ENCODE peak calls at places on chromosome 12, in five cellular contexts. One of them, this sample, is unnamed.

GRCh38 chr12:59084758-59085383 is 164.6 kb upstream of the LRIG3 start:
- DNase-seq in H1: peak; percentile 46
- DNase-seq in glomerular endothelial cell: no peak
- DNase-seq in sigmoid colon: no peak
- DNase-seq in heart left ventricle: no peak
- DNase-seq in this sample: peak; percentile 57

GRCh38 chr12:124232654-124232987 is 62.3 kb upstream of the RFLNA start:
- DNase-seq in heart left ventricle: no peak
- DNase-seq in H1: no peak
- DNase-seq in sigmoid colon: no peak
- DNase-seq in glomerular endothelial cell: no peak
- DNase-seq in this sample: no peak

GRCh38 chr12:13661005-13661887 is 320.2 kb downstream of the GRIN2B start:
- DNase-seq in heart left ventricle: peak; percentile 25
- DNase-seq in sigmoid colon: peak; percentile 67
- DNase-seq in glomerular endothelial cell: peak; percentile 5
- DNase-seq in H1: peak; percentile 63
- DNase-seq in this sample: peak; percentile 64

GRCh38 chr12:131226345-131227265 is 272.9 kb downstream of the ADGRD1 start:
- DNase-seq in glomerular endothelial cell: no peak
- DNase-seq in sigmoid colon: peak; percentile 52
- DNase-seq in H1: no peak
- DNase-seq in heart left ventricle: no peak
- DNase-seq in this sample: no peak

GRCh38 chr12:68958337-68958736 is 25.4 kb upstream of the CPM start:
- DNase-seq in glomerular endothelial cell: no peak
- DNase-seq in H1: no peak
- DNase-seq in sigmoid colon: no peak
- DNase-seq in heart left ventricle: no peak
- DNase-seq in this sample: no peak

GRCh38 chr12:116882742-116883141 is 1.5 kb upstream of the HRK start:
- DNase-seq in sigmoid colon: no peak
- DNase-seq in heart left ventricle: no peak
- DNase-seq in glomerular endothelial cell: no peak
- DNase-seq in H1: no peak
- DNase-seq in this sample: no peak

GRCh38 chr12:76303989-76304460 is 44.2 kb downstream of the BBS10 start:
- DNase-seq in heart left ventricle: no peak
- DNase-seq in glomerular endothelial cell: no peak
- DNase-seq in H1: no peak
- DNase-seq in sigmoid colon: no peak
- DNase-seq in this sample: no peak

GRCh38 chr12:100675432-100675831 is 101.9 kb downstream of the GAS2L3 start:
- DNase-seq in H1: no peak
- DNase-seq in glomerular endothelial cell: peak; percentile 61
- DNase-seq in sigmoid colon: no peak
- DNase-seq in heart left ventricle: peak; percentile 32
- DNase-seq in this sample: no peak

GRCh38 chr12:27975222-27976136 is 2.9 kb upstream of the PTHLH start:
- DNase-seq in sigmoid colon: peak; percentile 65
- DNase-seq in H1: peak; percentile 78
- DNase-seq in heart left ventricle: no peak
- DNase-seq in glomerular endothelial cell: no peak
- DNase-seq in this sample: peak; percentile 57

GRCh38 chr12:6310771-6311610 is 509 bp downstream of the PLEKHG6 start:
- DNase-seq in H1: peak; percentile 89
- DNase-seq in glomerular endothelial cell: no peak
- DNase-seq in heart left ventricle: no peak
- DNase-seq in sigmoid colon: peak; percentile 56
- DNase-seq in this sample: no peak

GRCh38 chr12:93098077-93098476 is 169.0 kb upstream of the EEA1 start:
- DNase-seq in sigmoid colon: no peak
- DNase-seq in H1: peak; percentile 67
- DNase-seq in heart left ventricle: peak; percentile 50
- DNase-seq in glomerular endothelial cell: no peak
- DNase-seq in this sample: peak; percentile 83

GRCh38 chr12:31363416-31363809 is 37.5 kb upstream of the SINHCAF start:
- DNase-seq in H1: no peak
- DNase-seq in heart left ventricle: no peak
- DNase-seq in glomerular endothelial cell: no peak
- DNase-seq in sigmoid colon: no peak
- DNase-seq in this sample: no peak

GRCh38 chr12:55722948-55723347 is 2.8 kb downstream of the RDH5 start:
- DNase-seq in H1: no peak
- DNase-seq in heart left ventricle: no peak
- DNase-seq in sigmoid colon: peak; percentile 66
- DNase-seq in glomerular endothelial cell: no peak
- DNase-seq in this sample: no peak

GRCh38 chr12:8036366-8036765 is 3.9 kb downstream of the FOXJ2 start:
- DNase-seq in sigmoid colon: no peak
- DNase-seq in heart left ventricle: no peak
- DNase-seq in H1: no peak
- DNase-seq in glomerular endothelial cell: no peak
- DNase-seq in this sample: no peak

GRCh38 chr12:27015730-27016076 is 1.5 kb upstream of the TM7SF3 start:
- DNase-seq in heart left ventricle: no peak
- DNase-seq in glomerular endothelial cell: no peak
- DNase-seq in H1: no peak
- DNase-seq in sigmoid colon: no peak
- DNase-seq in this sample: no peak

GRCh38 chr12:499837-500458 is 40.2 kb downstream of the B4GALNT3 start:
- DNase-seq in heart left ventricle: no peak
- DNase-seq in sigmoid colon: no peak
- DNase-seq in glomerular endothelial cell: no peak
- DNase-seq in H1: no peak
- DNase-seq in this sample: no peak

GRCh38 chr12:26740348-26740747 is 92.6 kb downstream of the ITPR2 start:
- DNase-seq in sigmoid colon: no peak
- DNase-seq in glomerular endothelial cell: no peak
- DNase-seq in heart left ventricle: no peak
- DNase-seq in H1: no peak
- DNase-seq in this sample: no peak

GRCh38 chr12:111444706-111445310 is 39.1 kb downstream of the SH2B3 start:
- DNase-seq in heart left ventricle: peak; percentile 74
- DNase-seq in H1: peak; percentile 48
- DNase-seq in glomerular endothelial cell: no peak
- DNase-seq in sigmoid colon: peak; percentile 87
- DNase-seq in this sample: peak; percentile 73

GRCh38 chr12:27657296-27657695 is 39.0 kb upstream of the REP15 start:
- DNase-seq in glomerular endothelial cell: no peak
- DNase-seq in H1: no peak
- DNase-seq in heart left ventricle: no peak
- DNase-seq in sigmoid colon: no peak
- DNase-seq in this sample: no peak

GRCh38 chr12:89247962-89248361 is 104.3 kb downstream of the DUSP6 start:
- DNase-seq in sigmoid colon: no peak
- DNase-seq in heart left ventricle: no peak
- DNase-seq in H1: no peak
- DNase-seq in glomerular endothelial cell: no peak
- DNase-seq in this sample: no peak

GRCh38 chr12:31887109-31887811 is 72.0 kb upstream of the RESF1 start:
- DNase-seq in heart left ventricle: no peak
- DNase-seq in sigmoid colon: no peak
- DNase-seq in H1: no peak
- DNase-seq in glomerular endothelial cell: no peak
- DNase-seq in this sample: no peak

GRCh38 chr12:101875112-101875961 is 2.0 kb upstream of the DRAM1 start:
- DNase-seq in glomerular endothelial cell: peak; percentile 81
- DNase-seq in H1: no peak
- DNase-seq in heart left ventricle: no peak
- DNase-seq in sigmoid colon: no peak
- DNase-seq in this sample: no peak

GRCh38 chr12:25957898-25958253 is 606 bp upstream of the RASSF8 start:
- DNase-seq in sigmoid colon: no peak
- DNase-seq in H1: no peak
- DNase-seq in glomerular endothelial cell: peak; percentile 36
- DNase-seq in heart left ventricle: no peak
- DNase-seq in this sample: no peak

GRCh38 chr12:11228268-11228879 is 41.1 kb downstream of the PRB3 start:
- DNase-seq in heart left ventricle: no peak
- DNase-seq in glomerular endothelial cell: peak; percentile 31
- DNase-seq in H1: peak; percentile 75
- DNase-seq in sigmoid colon: no peak
- DNase-seq in this sample: no peak

GRCh38 chr12:104519190-104519857 is 62.6 kb downstream of the CHST11 start:
- DNase-seq in H1: no peak
- DNase-seq in glomerular endothelial cell: no peak
- DNase-seq in sigmoid colon: no peak
- DNase-seq in heart left ventricle: no peak
- DNase-seq in this sample: no peak

GRCh38 chr12:25014961-25015360 is 66.1 kb upstream of the BCAT1 start:
- DNase-seq in glomerular endothelial cell: no peak
- DNase-seq in sigmoid colon: no peak
- DNase-seq in heart left ventricle: no peak
- DNase-seq in H1: no peak
- DNase-seq in this sample: no peak

GRCh38 chr12:26878661-26879119 is 45.7 kb upstream of the ITPR2 start:
- DNase-seq in H1: no peak
- DNase-seq in glomerular endothelial cell: peak; percentile 58
- DNase-seq in sigmoid colon: peak; percentile 92
- DNase-seq in heart left ventricle: peak; percentile 83
- DNase-seq in this sample: peak; percentile 80

GRCh38 chr12:27104546-27104945 is 22.2 kb upstream of the C12orf71 start:
- DNase-seq in H1: no peak
- DNase-seq in glomerular endothelial cell: no peak
- DNase-seq in heart left ventricle: no peak
- DNase-seq in sigmoid colon: no peak
- DNase-seq in this sample: no peak

GRCh38 chr12:132170094-132170636 is 25.9 kb downstream of the NOC4L start:
- DNase-seq in H1: no peak
- DNase-seq in sigmoid colon: no peak
- DNase-seq in heart left ventricle: no peak
- DNase-seq in glomerular endothelial cell: peak; percentile 47
- DNase-seq in this sample: no peak

GRCh38 chr12:58009355-58009754 is 68.0 kb downstream of the ATP23 start:
- DNase-seq in sigmoid colon: no peak
- DNase-seq in heart left ventricle: no peak
- DNase-seq in H1: no peak
- DNase-seq in glomerular endothelial cell: no peak
- DNase-seq in this sample: no peak

GRCh38 chr12:40253936-40254335 is 29.1 kb downstream of the LRRK2 start:
- DNase-seq in sigmoid colon: no peak
- DNase-seq in H1: no peak
- DNase-seq in heart left ventricle: no peak
- DNase-seq in glomerular endothelial cell: no peak
- DNase-seq in this sample: no peak

GRCh38 chr12:83102499-83102898 is 415.8 kb downstream of the TMTC2 start:
- DNase-seq in H1: no peak
- DNase-seq in sigmoid colon: no peak
- DNase-seq in glomerular endothelial cell: no peak
- DNase-seq in heart left ventricle: no peak
- DNase-seq in this sample: no peak

GRCh38 chr12:25929096-25929637 is 29.3 kb upstream of the RASSF8 start:
- DNase-seq in glomerular endothelial cell: no peak
- DNase-seq in heart left ventricle: no peak
- DNase-seq in H1: no peak
- DNase-seq in sigmoid colon: no peak
- DNase-seq in this sample: no peak

GRCh38 chr12:93879476-93880376 is 202.6 kb downstream of the CRADD start:
- DNase-seq in H1: no peak
- DNase-seq in heart left ventricle: no peak
- DNase-seq in glomerular endothelial cell: no peak
- DNase-seq in sigmoid colon: no peak
- DNase-seq in this sample: no peak

GRCh38 chr12:54222609-54223008 is 33.8 kb upstream of the SMUG1 start:
- DNase-seq in H1: no peak
- DNase-seq in sigmoid colon: no peak
- DNase-seq in heart left ventricle: no peak
- DNase-seq in glomerular endothelial cell: no peak
- DNase-seq in this sample: no peak

GRCh38 chr12:66241061-66242043 is 52.3 kb downstream of the IRAK3 start:
- DNase-seq in H1: no peak
- DNase-seq in sigmoid colon: no peak
- DNase-seq in heart left ventricle: no peak
- DNase-seq in glomerular endothelial cell: no peak
- DNase-seq in this sample: no peak

GRCh38 chr12:62301080-62301798 is 41.0 kb downstream of the USP15 start:
- DNase-seq in heart left ventricle: no peak
- DNase-seq in H1: no peak
- DNase-seq in glomerular endothelial cell: no peak
- DNase-seq in sigmoid colon: no peak
- DNase-seq in this sample: no peak

GRCh38 chr12:76967181-76967885 is 88.5 kb upstream of the CSRP2 start:
- DNase-seq in H1: no peak
- DNase-seq in glomerular endothelial cell: no peak
- DNase-seq in sigmoid colon: no peak
- DNase-seq in heart left ventricle: no peak
- DNase-seq in this sample: no peak